ENCODE peak calls at places on chromosomes 16 and 17, in nine cellular contexts. One of them, this sample, is unnamed.

GRCh38 chr17:46942441-46943217 is 19.7 kb downstream of the GOSR2 start:
- DNase-seq in fibroblast of mammary gland: peak; percentile 74
- DNase-seq in ACHN: peak; percentile 74
- DNase-seq in mucosa of descending colon: peak; percentile 81
- DNase-seq in CD4-positive, alpha-beta T cell: peak; percentile 57
- DNase-seq in stimulated activated CD4-positive, alpha-beta T cell treated with anti-CD3 and anti-CD28 coated beads, Interleukin-1b, Interleukin-23, amount 100 ng/mL, for 24 hours: peak; percentile 26
- DNase-seq in aorta: peak; percentile 88
- DNase-seq in activated CD4-positive, alpha-beta T cell treated with anti-CD3 and anti-CD28 coated beads for 1 hour: no peak
- DNase-seq in Peyer's patch: peak; percentile 78
- DNase-seq in this sample: peak; percentile 90

GRCh38 chr16:50950955-50951354 is 200.1 kb downstream of the SALL1 start:
- DNase-seq in fibroblast of mammary gland: no peak
- DNase-seq in ACHN: no peak
- DNase-seq in mucosa of descending colon: no peak
- DNase-seq in CD4-positive, alpha-beta T cell: no peak
- DNase-seq in stimulated activated CD4-positive, alpha-beta T cell treated with anti-CD3 and anti-CD28 coated beads, Interleukin-1b, Interleukin-23, amount 100 ng/mL, for 24 hours: no peak
- DNase-seq in aorta: no peak
- DNase-seq in activated CD4-positive, alpha-beta T cell treated with anti-CD3 and anti-CD28 coated beads for 1 hour: no peak
- DNase-seq in Peyer's patch: no peak
- DNase-seq in this sample: no peak

GRCh38 chr17:40319651-40320550 is 10.9 kb downstream of the RARA start:
- DNase-seq in fibroblast of mammary gland: peak; percentile 52
- DNase-seq in ACHN: no peak
- DNase-seq in mucosa of descending colon: peak; percentile 66
- DNase-seq in CD4-positive, alpha-beta T cell: peak; percentile 80
- DNase-seq in stimulated activated CD4-positive, alpha-beta T cell treated with anti-CD3 and anti-CD28 coated beads, Interleukin-1b, Interleukin-23, amount 100 ng/mL, for 24 hours: no peak
- DNase-seq in aorta: no peak
- DNase-seq in activated CD4-positive, alpha-beta T cell treated with anti-CD3 and anti-CD28 coated beads for 1 hour: peak; percentile 78
- DNase-seq in Peyer's patch: peak; percentile 51
- DNase-seq in this sample: no peak

GRCh38 chr17:66836063-66837005 is 1.4 kb downstream of the CACNG5 start:
- DNase-seq in fibroblast of mammary gland: no peak
- DNase-seq in ACHN: no peak
- DNase-seq in mucosa of descending colon: no peak
- DNase-seq in CD4-positive, alpha-beta T cell: no peak
- DNase-seq in stimulated activated CD4-positive, alpha-beta T cell treated with anti-CD3 and anti-CD28 coated beads, Interleukin-1b, Interleukin-23, amount 100 ng/mL, for 24 hours: no peak
- DNase-seq in aorta: no peak
- DNase-seq in activated CD4-positive, alpha-beta T cell treated with anti-CD3 and anti-CD28 coated beads for 1 hour: no peak
- DNase-seq in Peyer's patch: no peak
- DNase-seq in this sample: no peak

GRCh38 chr17:75506888-75507287 is 8.4 kb downstream of the CASKIN2 start:
- DNase-seq in fibroblast of mammary gland: no peak
- DNase-seq in ACHN: no peak
- DNase-seq in mucosa of descending colon: no peak
- DNase-seq in CD4-positive, alpha-beta T cell: no peak
- DNase-seq in stimulated activated CD4-positive, alpha-beta T cell treated with anti-CD3 and anti-CD28 coated beads, Interleukin-1b, Interleukin-23, amount 100 ng/mL, for 24 hours: no peak
- DNase-seq in aorta: no peak
- DNase-seq in activated CD4-positive, alpha-beta T cell treated with anti-CD3 and anti-CD28 coated beads for 1 hour: no peak
- DNase-seq in Peyer's patch: no peak
- DNase-seq in this sample: no peak

GRCh38 chr16:30787613-30788378 is 791 bp upstream of the ZNF629 start:
- DNase-seq in fibroblast of mammary gland: no peak
- DNase-seq in ACHN: no peak
- DNase-seq in mucosa of descending colon: no peak
- DNase-seq in CD4-positive, alpha-beta T cell: no peak
- DNase-seq in stimulated activated CD4-positive, alpha-beta T cell treated with anti-CD3 and anti-CD28 coated beads, Interleukin-1b, Interleukin-23, amount 100 ng/mL, for 24 hours: no peak
- DNase-seq in aorta: no peak
- DNase-seq in activated CD4-positive, alpha-beta T cell treated with anti-CD3 and anti-CD28 coated beads for 1 hour: no peak
- DNase-seq in Peyer's patch: no peak
- DNase-seq in this sample: peak; percentile 47

GRCh38 chr16:73605309-73605708 is 557.4 kb upstream of the ZFHX3 start:
- DNase-seq in fibroblast of mammary gland: no peak
- DNase-seq in ACHN: no peak
- DNase-seq in mucosa of descending colon: no peak
- DNase-seq in CD4-positive, alpha-beta T cell: no peak
- DNase-seq in stimulated activated CD4-positive, alpha-beta T cell treated with anti-CD3 and anti-CD28 coated beads, Interleukin-1b, Interleukin-23, amount 100 ng/mL, for 24 hours: no peak
- DNase-seq in aorta: no peak
- DNase-seq in activated CD4-positive, alpha-beta T cell treated with anti-CD3 and anti-CD28 coated beads for 1 hour: no peak
- DNase-seq in Peyer's patch: no peak
- DNase-seq in this sample: no peak

GRCh38 chr17:42363767-42364585 is 24.3 kb downstream of the STAT3 start:
- DNase-seq in fibroblast of mammary gland: peak; percentile 57
- DNase-seq in ACHN: no peak
- DNase-seq in mucosa of descending colon: no peak
- DNase-seq in CD4-positive, alpha-beta T cell: no peak
- DNase-seq in stimulated activated CD4-positive, alpha-beta T cell treated with anti-CD3 and anti-CD28 coated beads, Interleukin-1b, Interleukin-23, amount 100 ng/mL, for 24 hours: no peak
- DNase-seq in aorta: no peak
- DNase-seq in activated CD4-positive, alpha-beta T cell treated with anti-CD3 and anti-CD28 coated beads for 1 hour: no peak
- DNase-seq in Peyer's patch: no peak
- DNase-seq in this sample: peak; percentile 90

GRCh38 chr17:28514571-28515002 is 8.4 kb downstream of the FOXN1 start:
- DNase-seq in fibroblast of mammary gland: no peak
- DNase-seq in ACHN: no peak
- DNase-seq in mucosa of descending colon: peak; percentile 85
- DNase-seq in CD4-positive, alpha-beta T cell: no peak
- DNase-seq in stimulated activated CD4-positive, alpha-beta T cell treated with anti-CD3 and anti-CD28 coated beads, Interleukin-1b, Interleukin-23, amount 100 ng/mL, for 24 hours: no peak
- DNase-seq in aorta: no peak
- DNase-seq in activated CD4-positive, alpha-beta T cell treated with anti-CD3 and anti-CD28 coated beads for 1 hour: no peak
- DNase-seq in Peyer's patch: peak; percentile 66
- DNase-seq in this sample: no peak

GRCh38 chr16:23160574-23160973 is 11.3 kb upstream of the USP31 start:
- DNase-seq in fibroblast of mammary gland: peak; percentile 2
- DNase-seq in ACHN: no peak
- DNase-seq in mucosa of descending colon: no peak
- DNase-seq in CD4-positive, alpha-beta T cell: no peak
- DNase-seq in stimulated activated CD4-positive, alpha-beta T cell treated with anti-CD3 and anti-CD28 coated beads, Interleukin-1b, Interleukin-23, amount 100 ng/mL, for 24 hours: no peak
- DNase-seq in aorta: no peak
- DNase-seq in activated CD4-positive, alpha-beta T cell treated with anti-CD3 and anti-CD28 coated beads for 1 hour: no peak
- DNase-seq in Peyer's patch: no peak
- DNase-seq in this sample: no peak

GRCh38 chr17:69773081-69773480 is 301.9 kb upstream of the KCNJ16 start:
- DNase-seq in fibroblast of mammary gland: no peak
- DNase-seq in ACHN: no peak
- DNase-seq in mucosa of descending colon: no peak
- DNase-seq in CD4-positive, alpha-beta T cell: no peak
- DNase-seq in stimulated activated CD4-positive, alpha-beta T cell treated with anti-CD3 and anti-CD28 coated beads, Interleukin-1b, Interleukin-23, amount 100 ng/mL, for 24 hours: no peak
- DNase-seq in aorta: no peak
- DNase-seq in activated CD4-positive, alpha-beta T cell treated with anti-CD3 and anti-CD28 coated beads for 1 hour: no peak
- DNase-seq in Peyer's patch: no peak
- DNase-seq in this sample: peak; percentile 16

GRCh38 chr17:2792541-2793169 is 3.6 kb upstream of the RAP1GAP2 start:
- DNase-seq in fibroblast of mammary gland: no peak
- DNase-seq in ACHN: no peak
- DNase-seq in mucosa of descending colon: no peak
- DNase-seq in CD4-positive, alpha-beta T cell: no peak
- DNase-seq in stimulated activated CD4-positive, alpha-beta T cell treated with anti-CD3 and anti-CD28 coated beads, Interleukin-1b, Interleukin-23, amount 100 ng/mL, for 24 hours: no peak
- DNase-seq in aorta: no peak
- DNase-seq in activated CD4-positive, alpha-beta T cell treated with anti-CD3 and anti-CD28 coated beads for 1 hour: no peak
- DNase-seq in Peyer's patch: no peak
- DNase-seq in this sample: no peak

GRCh38 chr16:49547448-49547847 is 173.8 kb downstream of the C16orf78 start:
- DNase-seq in fibroblast of mammary gland: no peak
- DNase-seq in ACHN: no peak
- DNase-seq in mucosa of descending colon: no peak
- DNase-seq in CD4-positive, alpha-beta T cell: no peak
- DNase-seq in stimulated activated CD4-positive, alpha-beta T cell treated with anti-CD3 and anti-CD28 coated beads, Interleukin-1b, Interleukin-23, amount 100 ng/mL, for 24 hours: no peak
- DNase-seq in aorta: no peak
- DNase-seq in activated CD4-positive, alpha-beta T cell treated with anti-CD3 and anti-CD28 coated beads for 1 hour: no peak
- DNase-seq in Peyer's patch: no peak
- DNase-seq in this sample: no peak

GRCh38 chr17:68753985-68754769 is 153.0 kb upstream of the FAM20A start:
- DNase-seq in fibroblast of mammary gland: no peak
- DNase-seq in ACHN: no peak
- DNase-seq in mucosa of descending colon: no peak
- DNase-seq in CD4-positive, alpha-beta T cell: no peak
- DNase-seq in stimulated activated CD4-positive, alpha-beta T cell treated with anti-CD3 and anti-CD28 coated beads, Interleukin-1b, Interleukin-23, amount 100 ng/mL, for 24 hours: no peak
- DNase-seq in aorta: no peak
- DNase-seq in activated CD4-positive, alpha-beta T cell treated with anti-CD3 and anti-CD28 coated beads for 1 hour: no peak
- DNase-seq in Peyer's patch: no peak
- DNase-seq in this sample: no peak

GRCh38 chr16:20774703-20775362 is 11.0 kb downstream of the ACSM3 start:
- DNase-seq in fibroblast of mammary gland: peak; percentile 60
- DNase-seq in ACHN: peak; percentile 95
- DNase-seq in mucosa of descending colon: peak; percentile 80
- DNase-seq in CD4-positive, alpha-beta T cell: peak; percentile 59
- DNase-seq in stimulated activated CD4-positive, alpha-beta T cell treated with anti-CD3 and anti-CD28 coated beads, Interleukin-1b, Interleukin-23, amount 100 ng/mL, for 24 hours: peak; percentile 25
- DNase-seq in aorta: no peak
- DNase-seq in activated CD4-positive, alpha-beta T cell treated with anti-CD3 and anti-CD28 coated beads for 1 hour: peak; percentile 25
- DNase-seq in Peyer's patch: peak; percentile 72
- DNase-seq in this sample: peak; percentile 82

GRCh38 chr16:14278749-14279148 is 207.6 kb downstream of the MRTFB start:
- DNase-seq in fibroblast of mammary gland: no peak
- DNase-seq in ACHN: no peak
- DNase-seq in mucosa of descending colon: no peak
- DNase-seq in CD4-positive, alpha-beta T cell: no peak
- DNase-seq in stimulated activated CD4-positive, alpha-beta T cell treated with anti-CD3 and anti-CD28 coated beads, Interleukin-1b, Interleukin-23, amount 100 ng/mL, for 24 hours: no peak
- DNase-seq in aorta: no peak
- DNase-seq in activated CD4-positive, alpha-beta T cell treated with anti-CD3 and anti-CD28 coated beads for 1 hour: no peak
- DNase-seq in Peyer's patch: no peak
- DNase-seq in this sample: no peak

GRCh38 chr16:766820-767640 is 6.5 kb downstream of the MSLN start:
- DNase-seq in fibroblast of mammary gland: no peak
- DNase-seq in ACHN: no peak
- DNase-seq in mucosa of descending colon: no peak
- DNase-seq in CD4-positive, alpha-beta T cell: no peak
- DNase-seq in stimulated activated CD4-positive, alpha-beta T cell treated with anti-CD3 and anti-CD28 coated beads, Interleukin-1b, Interleukin-23, amount 100 ng/mL, for 24 hours: no peak
- DNase-seq in aorta: no peak
- DNase-seq in activated CD4-positive, alpha-beta T cell treated with anti-CD3 and anti-CD28 coated beads for 1 hour: no peak
- DNase-seq in Peyer's patch: no peak
- DNase-seq in this sample: no peak

GRCh38 chr17:72618018-72618509 is 474.4 kb downstream of the SLC39A11 start:
- DNase-seq in fibroblast of mammary gland: no peak
- DNase-seq in ACHN: no peak
- DNase-seq in mucosa of descending colon: peak; percentile 93
- DNase-seq in CD4-positive, alpha-beta T cell: no peak
- DNase-seq in stimulated activated CD4-positive, alpha-beta T cell treated with anti-CD3 and anti-CD28 coated beads, Interleukin-1b, Interleukin-23, amount 100 ng/mL, for 24 hours: no peak
- DNase-seq in aorta: no peak
- DNase-seq in activated CD4-positive, alpha-beta T cell treated with anti-CD3 and anti-CD28 coated beads for 1 hour: no peak
- DNase-seq in Peyer's patch: peak; percentile 93
- DNase-seq in this sample: no peak

GRCh38 chr17:56742601-56743000 is 91.1 kb downstream of the C17orf67 start:
- DNase-seq in fibroblast of mammary gland: no peak
- DNase-seq in ACHN: no peak
- DNase-seq in mucosa of descending colon: no peak
- DNase-seq in CD4-positive, alpha-beta T cell: no peak
- DNase-seq in stimulated activated CD4-positive, alpha-beta T cell treated with anti-CD3 and anti-CD28 coated beads, Interleukin-1b, Interleukin-23, amount 100 ng/mL, for 24 hours: no peak
- DNase-seq in aorta: no peak
- DNase-seq in activated CD4-positive, alpha-beta T cell treated with anti-CD3 and anti-CD28 coated beads for 1 hour: no peak
- DNase-seq in Peyer's patch: no peak
- DNase-seq in this sample: peak; percentile 53

This sample was measured in choroid plexus epithelial cell.